ENCODE peak calls at places on chromosome 21, in seven cellular contexts. K is tibial artery; C is HFFc6; O is stimulated activated CD8-positive, alpha-beta memory T cell treated with anti-CD3 and anti-CD28 coated beads, Interleukin-15, amount 100 ng/mL, for 4 hours; A is activated naive CD8-positive, alpha-beta T cell treated with anti-CD3 and anti-CD28 coated beads for 36 hours; S is left cardiac atrium; X is fibroblast of lung. V is an unnamed sample.

GRCh38 chr21:23930565-23930964 is 1676.7 kb downstream of the MRPL39 start:
- DNase-seq in K (no peak), C (no peak), O (no peak), A (no peak), S (no peak), X (no peak), V (no peak)

GRCh38 chr21:36732761-36733160 is 33.8 kb downstream of the SIM2 start:
- DNase-seq in K (peak; percentile 48), C (no peak), O (no peak), A (no peak), S (no peak), X (no peak), V (no peak)

GRCh38 chr21:28822882-28823335 is 169.8 kb downstream of the LTN1 start:
- DNase-seq in K (no peak), C (peak; percentile 77), O (no peak), A (no peak), S (no peak), X (peak; percentile 28), V (peak; percentile 67)

GRCh38 chr21:46207006-46207919 is 21.3 kb downstream of the LSS start:
- DNase-seq in K (peak; percentile 61), C (no peak), O (no peak), A (no peak), S (peak; percentile 10), X (no peak), V (no peak)

GRCh38 chr21:31414601-31415000 is 70.5 kb upstream of the TIAM1 start:
- DNase-seq in K (no peak), C (no peak), O (no peak), A (no peak), S (no peak), X (no peak), V (no peak)

GRCh38 chr21:45554477-45555175 is 12.4 kb upstream of the SLC19A1 start:
- DNase-seq in K (peak; percentile 90), C (peak; percentile 30), O (peak; percentile 73), A (peak; percentile 90), S (peak; percentile 84), X (peak; percentile 51), V (peak; percentile 93)

GRCh38 chr21:32908529-32908928 is 117.2 kb upstream of the OLIG2 start:
- DNase-seq in K (no peak), C (no peak), O (no peak), A (no peak), S (no peak), X (no peak), V (no peak)

GRCh38 chr21:43829575-43830119 is 35.4 kb upstream of the AGPAT3 start:
- DNase-seq in K (no peak), C (no peak), O (no peak), A (no peak), S (no peak), X (no peak), V (no peak)

GRCh38 chr21:42834730-42835191 is 44.6 kb downstream of the WDR4 start:
- DNase-seq in K (no peak), C (no peak), O (no peak), A (no peak), S (no peak), X (no peak), V (peak; percentile 5)

GRCh38 chr21:36075171-36075570 is 5.3 kb downstream of the CBR1 start:
- DNase-seq in K (no peak), C (no peak), O (no peak), A (no peak), S (no peak), X (no peak), V (no peak)

GRCh38 chr21:37551406-37552355 is 185.1 kb downstream of the DYRK1A start:
- DNase-seq in K (no peak), C (no peak), O (no peak), A (no peak), S (no peak), X (peak; percentile 18), V (no peak)

GRCh38 chr21:15495965-15496364 is 233.8 kb upstream of the USP25 start:
- DNase-seq in K (no peak), C (no peak), O (no peak), A (no peak), S (no peak), X (peak; percentile 27), V (no peak)

GRCh38 chr21:31348188-31348587 is 4.1 kb upstream of the TIAM1 start:
- DNase-seq in K (no peak), C (no peak), O (no peak), A (no peak), S (no peak), X (no peak), V (no peak)

GRCh38 chr21:42049578-42050430 is 21.3 kb upstream of the UMODL1 start:
- DNase-seq in K (no peak), C (no peak), O (no peak), A (no peak), S (no peak), X (no peak), V (no peak)

GRCh38 chr21:29083306-29083705 is 9.9 kb upstream of the CCT8 start:
- DNase-seq in K (no peak), C (no peak), O (no peak), A (no peak), S (no peak), X (no peak), V (no peak)

GRCh38 chr21:31282095-31282709 is 61.9 kb downstream of the TIAM1 start:
- DNase-seq in K (no peak), C (peak; percentile 41), O (no peak), A (no peak), S (peak; percentile 50), X (peak; percentile 100), V (peak; percentile 92)

GRCh38 chr21:33152228-33153130 is 77.3 kb upstream of the IFNAR2 start:
- DNase-seq in K (no peak), C (no peak), O (no peak), A (no peak), S (no peak), X (no peak), V (no peak)

GRCh38 chr21:38139380-38140168 is 117.2 kb upstream of the KCNJ15 start:
- DNase-seq in K (no peak), C (no peak), O (no peak), A (no peak), S (no peak), X (peak; percentile 23), V (no peak)

GRCh38 chr21:45740491-45741357 is 97.2 kb downstream of the PCBP3 start:
- DNase-seq in K (no peak), C (no peak), O (no peak), A (no peak), S (no peak), X (no peak), V (no peak)

GRCh38 chr21:46414965-46415275 is 43.8 kb upstream of the DIP2A start:
- DNase-seq in K (no peak), C (no peak), O (no peak), A (no peak), S (peak; percentile 2), X (no peak), V (no peak)

GRCh38 chr21:32544697-32545096 is 40.6 kb downstream of the TCP10L start:
- DNase-seq in K (no peak), C (no peak), O (no peak), A (no peak), S (no peak), X (no peak), V (no peak)

GRCh38 chr21:27363719-27364479 is 397.0 kb upstream of the ADAMTS5 start:
- DNase-seq in K (no peak), C (no peak), O (no peak), A (no peak), S (no peak), X (no peak), V (no peak)

GRCh38 chr21:33140288-33140687 is 70.3 kb downstream of the OLIG1 start:
- DNase-seq in K (no peak), C (no peak), O (no peak), A (no peak), S (no peak), X (no peak), V (no peak)

GRCh38 chr21:34027727-34028461 is 45.5 kb upstream of the MRPS6 start:
- DNase-seq in K (no peak), C (peak; percentile 55), O (no peak), A (no peak), S (no peak), X (peak; percentile 76), V (no peak)

GRCh38 chr21:41846536-41846935 is 32.6 kb downstream of the PRDM15 start:
- DNase-seq in K (no peak), C (no peak), O (no peak), A (no peak), S (no peak), X (no peak), V (no peak)

GRCh38 chr21:41369915-41370839 is 8.3 kb downstream of the MX2 start:
- DNase-seq in K (peak; percentile 64), C (no peak), O (no peak), A (peak; percentile 46), S (peak; percentile 33), X (no peak), V (no peak)

GRCh38 chr21:16186742-16187141 is 457.0 kb downstream of the USP25 start:
- DNase-seq in K (no peak), C (no peak), O (no peak), A (no peak), S (no peak), X (peak; percentile 41), V (no peak)

GRCh38 chr21:29504751-29505321 is 206.1 kb downstream of the BACH1 start:
- DNase-seq in K (no peak), C (peak; percentile 68), O (no peak), A (no peak), S (no peak), X (peak; percentile 90), V (peak; percentile 25)

GRCh38 chr21:35178812-35179211 is 129.7 kb upstream of the RUNX1 start:
- DNase-seq in K (no peak), C (peak; percentile 21), O (no peak), A (no peak), S (no peak), X (peak; percentile 69), V (peak; percentile 40)